ENCODE peak calls at places on chromosomes 16 and 17, in six cellular contexts. R, Y, H, L, T and O are unnamed samples.

GRCh38 chr17:36089888-36090836 is at the start of gene CCL3:
- DNase-seq in R (no peak), Y (no peak), H (no peak), L (peak), T (peak), O (no peak)

GRCh38 chr17:81282141-81282540 is 13.0 kb downstream of the SLC38A10 start:
- DNase-seq in R (no peak), Y (no peak), H (no peak), L (no peak), T (no peak), O (no peak)

GRCh38 chr16:2086136-2086742 is 38.5 kb downstream of the TSC2 start:
- DNase-seq in R (no peak), Y (no peak), H (no peak), L (no peak), T (no peak), O (no peak)

GRCh38 chr17:81544281-81544974 is 7.7 kb downstream of the FAAP100 start:
- DNase-seq in R (no peak), Y (no peak), H (no peak), L (no peak), T (no peak), O (no peak)

GRCh38 chr16:21226749-21227148 is 6.8 kb upstream of the ANKS4B start:
- DNase-seq in R (no peak), Y (no peak), H (no peak), L (no peak), T (no peak), O (no peak)

GRCh38 chr16:86959729-86960128 is 357.5 kb downstream of the C16orf95 start:
- DNase-seq in R (no peak), Y (no peak), H (no peak), L (no peak), T (no peak), O (no peak)

GRCh38 chr17:13702266-13702665 is 100.5 kb upstream of the HS3ST3A1 start:
- DNase-seq in R (no peak), Y (no peak), H (no peak), L (no peak), T (no peak), O (no peak)

GRCh38 chr17:55285340-55286301 is 20.9 kb downstream of the HLF start:
- DNase-seq in R (peak), Y (no peak), H (no peak), L (no peak), T (no peak), O (peak)

GRCh38 chr17:42182927-42183734 is 2.1 kb downstream of the HCRT start:
- DNase-seq in R (no peak), Y (no peak), H (no peak), L (no peak), T (no peak), O (peak)

GRCh38 chr17:32264140-32264799 is 1.4 kb upstream of the RHBDL3 start:
- DNase-seq in R (no peak), Y (no peak), H (no peak), L (no peak), T (no peak), O (no peak)

GRCh38 chr17:32915108-32915700 is 12.7 kb upstream of the TMEM98 start:
- DNase-seq in R (no peak), Y (peak), H (no peak), L (no peak), T (no peak), O (no peak)

GRCh38 chr16:2096853-2097620 is 38.7 kb downstream of the PKD1 start:
- DNase-seq in R (no peak), Y (no peak), H (no peak), L (no peak), T (no peak), O (no peak)

GRCh38 chr16:78396673-78397072 is 297.2 kb downstream of the WWOX start:
- DNase-seq in R (no peak), Y (peak), H (no peak), L (no peak), T (no peak), O (no peak)

GRCh38 chr16:27243725-27244362 is 24.7 kb downstream of the NSMCE1 start:
- DNase-seq in R (no peak), Y (no peak), H (no peak), L (no peak), T (no peak), O (no peak)

GRCh38 chr16:27326738-27327585 is 13.2 kb downstream of the IL4R start:
- DNase-seq in R (no peak), Y (no peak), H (no peak), L (peak), T (no peak), O (peak)

GRCh38 chr17:50110591-50111349 is 15.6 kb downstream of the PDK2 start:
- DNase-seq in R (no peak), Y (no peak), H (no peak), L (no peak), T (no peak), O (no peak)

GRCh38 chr17:48290378-48290777 is 139.6 kb downstream of the SKAP1 start:
- DNase-seq in R (no peak), Y (no peak), H (no peak), L (no peak), T (no peak), O (no peak)

GRCh38 chr16:88772871-88773811 is 11.9 kb downstream of the PIEZO1 start:
- DNase-seq in R (no peak), Y (no peak), H (no peak), L (no peak), T (no peak), O (peak)

GRCh38 chr17:19904412-19904811 is 36.7 kb upstream of the ULK2 start:
- DNase-seq in R (no peak), Y (no peak), H (no peak), L (no peak), T (no peak), O (no peak)

GRCh38 chr16:81634380-81635121 is 144.5 kb upstream of the PLCG2 start:
- DNase-seq in R (no peak), Y (no peak), H (no peak), L (peak), T (no peak), O (no peak)

GRCh38 chr16:4059969-4060368 is 56.3 kb downstream of the ADCY9 start:
- DNase-seq in R (no peak), Y (no peak), H (no peak), L (no peak), T (no peak), O (no peak)